ENCODE peak calls at places on chromosomes 16 and 17, in eight cellular contexts. K is stimulated activated CD4-positive, alpha-beta T cell treated with anti-CD3 and anti-CD28 coated beads, Interleukin-15, amount 100 ng/mL, for 1 hour; V is substantia nigra; R is trophoblast cell; F is fibroblast of the conjunctiva; W is CD8-positive, alpha-beta T cell; G is mesenchymal stem cell; B is GOT3. A is an unnamed sample.

GRCh38 chr17:40124279-40125141 is 2.7 kb downstream of the MSL1 start:
- DNase-seq in K (no peak), V (no peak), R (no peak), F (no peak), W (no peak), G (peak; percentile 55), B (no peak), A (peak; percentile 64)

GRCh38 chr16:8355714-8356113 is 234.6 kb downstream of the TMEM114 start:
- DNase-seq in K (no peak), V (no peak), R (no peak), F (no peak), W (no peak), G (no peak), B (no peak), A (no peak)

GRCh38 chr17:31392856-31393748 is 1.6 kb downstream of the RAB11FIP4 start:
- DNase-seq in K (no peak), V (peak; percentile 48), R (no peak), F (no peak), W (no peak), G (no peak), B (no peak), A (no peak)

GRCh38 chr17:57461082-57461481 is 204.8 kb downstream of the MSI2 start:
- DNase-seq in K (no peak), V (no peak), R (no peak), F (no peak), W (no peak), G (no peak), B (no peak), A (no peak)

GRCh38 chr16:53131050-53131362 is 76.2 kb downstream of the CHD9 start:
- DNase-seq in K (no peak), V (no peak), R (no peak), F (no peak), W (no peak), G (no peak), B (no peak), A (peak; percentile 23)

GRCh38 chr16:30786936-30787612 is at the start of gene ZNF629:
- DNase-seq in K (peak; percentile 22), V (peak; percentile 70), R (no peak), F (no peak), W (peak; percentile 38), G (peak; percentile 77), B (no peak), A (peak; percentile 76)

GRCh38 chr16:10086620-10087019 is 95.6 kb downstream of the GRIN2A start:
- DNase-seq in K (no peak), V (no peak), R (no peak), F (no peak), W (no peak), G (no peak), B (no peak), A (no peak)

GRCh38 chr17:75724016-75725003 is 3.1 kb downstream of the ITGB4 start:
- DNase-seq in K (no peak), V (no peak), R (no peak), F (no peak), W (no peak), G (no peak), B (no peak), A (no peak)

GRCh38 chr16:19856120-19856519 is 28.5 kb downstream of the GPRC5B start:
- DNase-seq in K (no peak), V (peak; percentile 31), R (no peak), F (no peak), W (no peak), G (no peak), B (no peak), A (no peak)

GRCh38 chr16:25143898-25144297 is 32.4 kb downstream of the LCMT1 start:
- DNase-seq in K (no peak), V (no peak), R (no peak), F (no peak), W (no peak), G (no peak), B (no peak), A (no peak)

GRCh38 chr17:27741361-27741861 is 58.9 kb downstream of the NOS2 start:
- DNase-seq in K (no peak), V (no peak), R (no peak), F (no peak), W (no peak), G (no peak), B (no peak), A (no peak)

GRCh38 chr17:13003927-13004326 is 13.9 kb downstream of the ELAC2 start:
- DNase-seq in K (no peak), V (no peak), R (no peak), F (no peak), W (no peak), G (no peak), B (no peak), A (no peak)

GRCh38 chr17:45775148-45775547 is 9.0 kb upstream of the CRHR1 start:
- DNase-seq in K (no peak), V (no peak), R (no peak), F (no peak), W (no peak), G (no peak), B (no peak), A (peak; percentile 77)

GRCh38 chr16:81730090-81731051 is 48.7 kb upstream of the PLCG2 start:
- DNase-seq in K (peak; percentile 42), V (peak; percentile 21), R (peak; percentile 96), F (peak; percentile 82), W (peak; percentile 64), G (peak; percentile 90), B (peak; percentile 38), A (peak; percentile 91)

GRCh38 chr16:82184213-82184612 is 14.2 kb upstream of the MPHOSPH6 start:
- DNase-seq in K (no peak), V (no peak), R (no peak), F (no peak), W (no peak), G (no peak), B (no peak), A (no peak)

GRCh38 chr17:48234922-48235321 is 127.4 kb downstream of the SNX11 start:
- DNase-seq in K (no peak), V (no peak), R (no peak), F (no peak), W (no peak), G (no peak), B (no peak), A (no peak)

GRCh38 chr16:27237229-27238015 is 31.1 kb downstream of the NSMCE1 start:
- DNase-seq in K (peak; percentile 62), V (no peak), R (no peak), F (no peak), W (peak; percentile 70), G (peak; percentile 32), B (no peak), A (no peak)